ENCODE peak calls at places on chromosomes 16 and 17, in ten cellular contexts. C, Y, E, I, R, O, P, K, M and A are unnamed samples.
A peak's percentile ranks its signal among the peaks of the same experiment; 100 is the strongest.

GRCh38 chr16:78388920-78389564 is 289.6 kb downstream of the WWOX start:
- DNase-seq in E (no peak), Y (no peak), I (no peak), P (peak; percentile 19), O (no peak), C (no peak), M (no peak), R (no peak), K (no peak), A (no peak)

GRCh38 chr16:89257281-89257731 is 39.8 kb downstream of the ZNF778 start:
- DNase-seq in E (peak; percentile 44), P (no peak), C (no peak), R (no peak), M (no peak), Y (peak; percentile 16), O (no peak), I (no peak), K (no peak), A (no peak)

GRCh38 chr16:46911038-46911437 is 26.9 kb downstream of the GPT2 start:
- DNase-seq in O (peak; percentile 18), K (no peak), M (no peak), C (no peak), I (no peak), R (no peak), Y (no peak), P (no peak), E (no peak), A (no peak)

GRCh38 chr17:20156196-20157077 is 147.3 kb downstream of the SPECC1 start:
- DNase-seq in R (no peak), P (peak; percentile 55), C (peak; percentile 21), O (no peak), Y (peak; percentile 84), I (no peak), K (peak; percentile 70), E (peak; percentile 80), M (no peak), A (peak; percentile 82)

GRCh38 chr16:15811778-15812750 is 44.8 kb downstream of the MYH11 start:
- DNase-seq in M (peak; percentile 77), P (no peak), K (peak; percentile 69), R (peak; percentile 86), I (no peak), E (peak; percentile 58), O (no peak), C (no peak), Y (peak; percentile 82), A (no peak)

GRCh38 chr17:55347341-55347740 is 74.3 kb downstream of the MMD start:
- DNase-seq in C (no peak), M (no peak), P (no peak), Y (no peak), I (no peak), K (no peak), E (no peak), O (no peak), R (no peak), A (no peak)

GRCh38 chr17:67633751-67634191 is 84.0 kb upstream of the NOL11 start:
- DNase-seq in K (no peak), O (no peak), I (no peak), M (no peak), C (no peak), Y (no peak), P (no peak), R (no peak), E (no peak), A (peak; percentile 9)

GRCh38 chr17:75476274-75476673 is 19.8 kb downstream of the TMEM94 start:
- DNase-seq in O (peak; percentile 51), R (no peak), C (no peak), Y (no peak), M (peak; percentile 10), K (no peak), P (no peak), I (no peak), E (no peak), A (no peak)

GRCh38 chr16:58551496-58551895 is 36.2 kb downstream of the SETD6 start:
- DNase-seq in C (no peak), K (peak; percentile 26), E (no peak), I (no peak), P (no peak), R (no peak), M (no peak), Y (no peak), O (no peak), A (no peak)

GRCh38 chr16:85553436-85554113 is 59.5 kb upstream of the GSE1 start:
- DNase-seq in R (peak; percentile 83), Y (peak; percentile 50), M (no peak), K (peak; percentile 77), C (peak; percentile 39), E (no peak), P (no peak), I (no peak), O (peak; percentile 10), A (peak; percentile 89)

GRCh38 chr16:11380836-11381235 is 35.6 kb downstream of the RMI2 start:
- DNase-seq in I (no peak), Y (no peak), E (no peak), M (no peak), R (no peak), C (no peak), O (no peak), P (no peak), K (no peak), A (no peak)

GRCh38 chr17:69723316-69723715 is 308.8 kb downstream of the MAP2K6 start:
- DNase-seq in K (no peak), E (no peak), I (no peak), O (no peak), Y (no peak), C (no peak), R (no peak), P (no peak), M (no peak), A (no peak)

GRCh38 chr17:9890124-9890523 is 14.9 kb downstream of the RCVRN start:
- DNase-seq in Y (peak; percentile 51), I (no peak), P (peak; percentile 49), M (no peak), C (no peak), O (no peak), R (no peak), K (peak; percentile 75), E (peak; percentile 75), A (no peak)

GRCh38 chr17:49364119-49364518 is 2.1 kb upstream of the ZNF652 start:
- DNase-seq in P (no peak), O (no peak), Y (no peak), C (no peak), K (no peak), E (no peak), I (no peak), R (no peak), M (no peak), A (no peak)
- H3K27ac ChIP-seq in P (no peak overlapping the region), O (no peak overlapping the region), Y (no peak overlapping the region), C (no peak overlapping the region), K (no peak overlapping the region), E (no peak overlapping the region), I (no peak overlapping the region), R (no peak overlapping the region), M (no peak overlapping the region), A (no peak overlapping the region)

DNA sequence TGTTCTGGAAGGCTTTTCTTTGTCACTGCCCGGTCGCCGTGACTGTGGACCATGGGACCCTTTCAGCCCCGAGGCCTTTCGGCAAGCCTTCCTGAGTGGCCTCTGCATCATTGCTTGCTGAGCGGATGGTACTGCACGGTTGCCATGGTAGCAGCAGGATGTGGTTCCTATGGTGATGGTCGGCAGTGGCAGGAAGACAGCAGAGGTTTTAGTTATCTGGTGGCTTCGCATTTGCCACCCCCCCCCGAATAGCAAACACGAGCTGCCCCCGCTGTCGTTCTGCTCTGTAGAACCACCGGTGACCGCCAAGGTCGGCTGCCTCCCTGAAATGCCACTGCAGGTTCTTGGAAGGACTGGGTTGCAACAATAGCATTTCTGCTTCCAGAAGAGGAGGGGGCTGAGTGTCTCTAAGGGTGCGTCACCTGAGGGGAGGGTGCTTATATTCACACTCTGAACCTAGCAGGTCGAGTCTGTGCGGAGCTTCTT is 76.6 kb downstream of the CMIP start:
- DNase-seq in I (peak; percentile 84), Y (no peak), K (no peak), C (peak; percentile 34), P (peak; percentile 67), E (no peak), O (no peak), M (no peak), R (peak; percentile 62), A (peak; percentile 61)
- H3K27ac ChIP-seq in I (peak overlapping the region; percentile 26), Y (no peak overlapping the region), K (peak overlapping the region; percentile 74), C (no peak overlapping the region), P (no peak overlapping the region), E (no peak overlapping the region), O (no peak overlapping the region), M (no peak overlapping the region), R (no peak overlapping the region), A (no peak overlapping the region)

GRCh38 chr17:81534157-81535006 is 6.2 kb downstream of the FSCN2 start:
- DNase-seq in Y (no peak), I (no peak), C (no peak), P (no peak), M (no peak), E (no peak), O (no peak), K (no peak), R (no peak), A (no peak)
- H3K27ac ChIP-seq in Y (no peak overlapping the region), I (no peak overlapping the region), C (no peak overlapping the region), P (no peak overlapping the region), M (no peak overlapping the region), E (no peak overlapping the region), O (no peak overlapping the region), K (peak overlapping the region; percentile 10), R (no peak overlapping the region), A (no peak overlapping the region)

GRCh38 chr17:57534863-57535651 is 210.0 kb downstream of the CCDC182 start:
- DNase-seq in E (no peak), Y (no peak), K (peak; percentile 33), R (no peak), I (no peak), O (no peak), C (no peak), P (peak; percentile 43), M (no peak), A (no peak)
- H3K27ac ChIP-seq in E (no peak overlapping the region), Y (no peak overlapping the region), K (peak overlapping the region; percentile 78), R (no peak overlapping the region), I (no peak overlapping the region), O (peak overlapping the region; percentile 72), C (no peak overlapping the region), P (no peak overlapping the region), M (no peak overlapping the region), A (no peak overlapping the region)

GRCh38 chr17:81049973-81050551 is 15.1 kb downstream of the BAIAP2 start:
- DNase-seq in I (no peak), R (no peak), Y (peak; percentile 93), P (no peak), C (no peak), M (no peak), K (peak; percentile 41), E (no peak), O (peak; percentile 17), A (peak; percentile 87)

GRCh38 chr17:81052199-81052997 is 17.4 kb downstream of the BAIAP2 start:
- DNase-seq in K (no peak), C (no peak), P (no peak), M (no peak), E (no peak), Y (no peak), R (no peak), I (no peak), O (no peak), A (no peak)

GRCh38 chr17:81048827-81049371 is 13.9 kb downstream of the BAIAP2 start:
- DNase-seq in M (no peak), K (no peak), R (no peak), Y (no peak), O (no peak), E (no peak), P (no peak), I (no peak), C (no peak), A (no peak)

GRCh38 chr17:81049372-81049911 is 14.5 kb downstream of the BAIAP2 start:
- DNase-seq in Y (no peak), P (no peak), R (no peak), C (no peak), M (no peak), I (no peak), O (no peak), E (no peak), K (no peak), A (no peak)

GRCh38 chr17:81050645-81051625 is 16.0 kb downstream of the BAIAP2 start:
- DNase-seq in C (no peak), R (no peak), P (no peak), K (no peak), I (no peak), O (no peak), Y (no peak), M (no peak), E (no peak), A (no peak)
- H3K27ac ChIP-seq in C (no peak overlapping the region), R (no peak overlapping the region), P (no peak overlapping the region), K (peak overlapping the region; percentile 52), I (no peak overlapping the region), O (peak overlapping the region; percentile 36), Y (peak overlapping the region; percentile 90), M (no peak overlapping the region), E (no peak overlapping the region), A (peak overlapping the region; percentile 82)